ENCODE peak calls at places on chromosomes 3 and 15, in five cellular contexts. P is stimulated activated CD4-positive, alpha-beta T cell treated with anti-CD3 and anti-CD28 coated beads, Interleukin-15, amount 100 ng/mL, for 1 hour; O is posterior cingulate gyrus; Y is HFFc6; T is NCI-H1105 treated with DMSO at 0.1 percent for 48 hours. U is an unnamed sample.
A peak's percentile ranks its signal among the peaks of the same experiment; 100 is the strongest.

GRCh38 chr3:177514341-177515193 is 317.3 kb upstream of the TBL1XR1 start:
- DNase-seq in P (no peak), O (no peak), Y (no peak), T (no peak), U (no peak)

GRCh38 chr3:134965849-134966248 is 170.8 kb downstream of the EPHB1 start:
- DNase-seq in P (no peak), O (no peak), Y (no peak), T (no peak), U (no peak)

GRCh38 chr3:133888739-133889340 is 6.8 kb downstream of the RAB6B start:
- DNase-seq in P (no peak), O (no peak), Y (no peak), T (no peak), U (no peak)

GRCh38 chr3:72031581-72031980 is 246.6 kb upstream of the PROK2 start:
- DNase-seq in P (no peak), O (no peak), Y (peak; percentile 74), T (no peak), U (peak; percentile 78)

GRCh38 chr3:139611540-139611939 is 66.2 kb downstream of the NMNAT3 start:
- DNase-seq in P (no peak), O (no peak), Y (no peak), T (no peak), U (no peak)

GRCh38 chr15:41161736-41162135 is 45.7 kb upstream of the INO80 start:
- DNase-seq in P (no peak), O (no peak), Y (no peak), T (no peak), U (no peak)

GRCh38 chr3:12966847-12967750 is 106.1 kb downstream of the IQSEC1 start:
- DNase-seq in P (peak; percentile 17), O (no peak), Y (no peak), T (no peak), U (no peak)

GRCh38 chr15:42832577-42832976 is 88.0 kb downstream of the TTBK2 start:
- DNase-seq in P (no peak), O (no peak), Y (peak; percentile 74), T (no peak), U (peak; percentile 62)

GRCh38 chr3:14124223-14124614 is 451 bp downstream of the CHCHD4 start:
- DNase-seq in P (peak; percentile 51), O (peak; percentile 89), Y (no peak), T (peak; percentile 8), U (peak; percentile 60)

GRCh38 chr3:177652556-177653290 is 455.4 kb upstream of the TBL1XR1 start:
- DNase-seq in P (no peak), O (no peak), Y (no peak), T (no peak), U (no peak)

GRCh38 chr3:78337801-78338211 is 1297.9 kb downstream of the ROBO2 start:
- DNase-seq in P (no peak), O (no peak), Y (peak; percentile 47), T (no peak), U (no peak)

GRCh38 chr3:183371672-183371968 is 56.8 kb downstream of the MCF2L2 start:
- DNase-seq in P (no peak), O (no peak), Y (no peak), T (no peak), U (no peak)

GRCh38 chr3:45647148-45647619 is 42.0 kb upstream of the SACM1L start:
- DNase-seq in P (no peak), O (no peak), Y (peak; percentile 85), T (no peak), U (peak; percentile 93)

GRCh38 chr3:147358144-147358992 is 48.0 kb downstream of the ZIC4 start:
- DNase-seq in P (no peak), O (no peak), Y (no peak), T (peak; percentile 43), U (no peak)

GRCh38 chr15:47812436-47813109 is 95.3 kb downstream of the SEMA6D start:
- DNase-seq in P (no peak), O (no peak), Y (no peak), T (no peak), U (peak; percentile 71)

GRCh38 chr3:129593230-129593594 is 13.3 kb downstream of the PLXND1 start:
- DNase-seq in P (no peak), O (no peak), Y (no peak), T (no peak), U (no peak)

GRCh38 chr15:36914962-36915808 is 185.2 kb downstream of the MEIS2 start:
- DNase-seq in P (no peak), O (no peak), Y (no peak), T (no peak), U (no peak)

GRCh38 chr3:192795021-192795420 is 67.7 kb upstream of the FGF12 start:
- DNase-seq in P (no peak), O (no peak), Y (no peak), T (no peak), U (no peak)

GRCh38 chr3:53495518-53496501 is 1.4 kb downstream of the CACNA1D start:
- DNase-seq in P (no peak), O (peak; percentile 85), Y (no peak), T (peak; percentile 70), U (no peak)

GRCh38 chr3:87796137-87796899 is 262.5 kb downstream of the CGGBP1 start:
- DNase-seq in P (no peak), O (no peak), Y (no peak), T (no peak), U (no peak)

U was measured in LHCN-M2.